ENCODE peak calls at places on chromosomes 6 and 20, in ten cellular contexts. U, E, T, K, R, F, L, Q, Y and P are unnamed samples.

GRCh38 chr6:146526192-146526591 is 17.4 kb upstream of the RAB32 start:
- DNase-seq in U (no peak), E (no peak), T (no peak), K (no peak), R (peak), F (no peak), L (peak), Q (peak), Y (peak), P (no peak)

GRCh38 chr6:14092861-14093789 is 24.4 kb upstream of the CD83 start:
- DNase-seq in U (no peak), E (peak), T (no peak), K (no peak), R (peak), F (peak), L (peak), Q (no peak), Y (peak), P (no peak)

GRCh38 chr20:45484676-45485075 is 15.1 kb downstream of the WFDC2 start:
- DNase-seq in U (no peak), E (no peak), T (no peak), K (no peak), R (no peak), F (no peak), L (no peak), Q (no peak), Y (no peak), P (no peak)

GRCh38 chr6:31967926-31968320 is 4.0 kb downstream of the DXO start:
- DNase-seq in U (no peak), E (no peak), T (no peak), K (no peak), R (no peak), F (no peak), L (no peak), Q (no peak), Y (no peak), P (no peak)

GRCh38 chr20:3887870-3888614 is 1.1 kb upstream of the PANK2 start:
- DNase-seq in U (no peak), E (no peak), T (no peak), K (peak), R (no peak), F (peak), L (peak), Q (peak), Y (no peak), P (no peak)

GRCh38 chr20:20465259-20465658 is 97.4 kb downstream of the INSM1 start:
- DNase-seq in U (peak), E (no peak), T (no peak), K (no peak), R (peak), F (no peak), L (no peak), Q (no peak), Y (no peak), P (no peak)

GRCh38 chr6:113903666-113904330 is 46.7 kb downstream of the MARCKS start:
- DNase-seq in U (no peak), E (peak), T (peak), K (peak), R (peak), F (peak), L (peak), Q (no peak), Y (peak), P (no peak)

GRCh38 chr6:20400476-20401402 is 940 bp upstream of the E2F3 start:
- DNase-seq in U (peak), E (peak), T (no peak), K (peak), R (peak), F (peak), L (peak), Q (peak), Y (peak), P (no peak)

GRCh38 chr6:54011277-54011648 is 100.0 kb upstream of the MLIP start:
- DNase-seq in U (no peak), E (no peak), T (no peak), K (no peak), R (no peak), F (no peak), L (no peak), Q (no peak), Y (no peak), P (no peak)

GRCh38 chr20:63736893-63737689 is 627 bp downstream of the LIME1 start:
- DNase-seq in U (peak), E (no peak), T (no peak), K (no peak), R (no peak), F (peak), L (no peak), Q (no peak), Y (no peak), P (no peak)

GRCh38 chr6:113381957-113382356 is 475.2 kb upstream of the MARCKS start:
- DNase-seq in U (peak), E (peak), T (peak), K (peak), R (peak), F (no peak), L (peak), Q (no peak), Y (peak), P (peak)

GRCh38 chr6:11202513-11203305 is 29.8 kb downstream of the NEDD9 start:
- DNase-seq in U (no peak), E (no peak), T (peak), K (no peak), R (peak), F (no peak), L (no peak), Q (no peak), Y (peak), P (no peak)

GRCh38 chr6:140174509-140174908 is 800.1 kb upstream of the CITED2 start:
- DNase-seq in U (no peak), E (peak), T (peak), K (no peak), R (peak), F (no peak), L (peak), Q (peak), Y (peak), P (peak)

GRCh38 chr6:108168980-108169800 is 3.4 kb downstream of the NR2E1 start:
- DNase-seq in U (no peak), E (no peak), T (no peak), K (no peak), R (no peak), F (no peak), L (no peak), Q (no peak), Y (no peak), P (no peak)

GRCh38 chr6:26335631-26336323 is 29.2 kb upstream of the BTN3A2 start:
- DNase-seq in U (no peak), E (no peak), T (no peak), K (no peak), R (no peak), F (no peak), L (no peak), Q (no peak), Y (no peak), P (no peak)

GRCh38 chr6:121522265-121522664 is 86.8 kb downstream of the GJA1 start:
- DNase-seq in U (no peak), E (peak), T (peak), K (no peak), R (peak), F (peak), L (peak), Q (peak), Y (peak), P (peak)

GRCh38 chr6:116409756-116410155 is 39.0 kb downstream of the DSE start:
- DNase-seq in U (peak), E (no peak), T (no peak), K (no peak), R (no peak), F (no peak), L (no peak), Q (no peak), Y (no peak), P (no peak)

GRCh38 chr6:15183979-15184378 is 61.9 kb upstream of the JARID2 start:
- DNase-seq in U (no peak), E (no peak), T (no peak), K (no peak), R (no peak), F (no peak), L (no peak), Q (no peak), Y (no peak), P (no peak)

GRCh38 chr6:13454286-13455221 is 32.8 kb downstream of the GFOD1 start:
- DNase-seq in U (peak), E (peak), T (peak), K (peak), R (peak), F (peak), L (peak), Q (no peak), Y (peak), P (no peak)

GRCh38 chr6:25601797-25602679 is 50.0 kb upstream of the SCGN start:
- DNase-seq in U (peak), E (peak), T (peak), K (no peak), R (peak), F (no peak), L (peak), Q (peak), Y (peak), P (peak)

GRCh38 chr6:14452567-14453527 is 335.3 kb downstream of the CD83 start:
- DNase-seq in U (no peak), E (no peak), T (no peak), K (no peak), R (no peak), F (no peak), L (peak), Q (no peak), Y (no peak), P (no peak)

GRCh38 chr6:43396408-43397149 is 27.1 kb upstream of the ZNF318 start:
- DNase-seq in U (no peak), E (no peak), T (no peak), K (no peak), R (no peak), F (no peak), L (no peak), Q (no peak), Y (no peak), P (no peak)

GRCh38 chr20:45867811-45868176 is 10.4 kb downstream of the ZSWIM3 start:
- DNase-seq in U (no peak), E (peak), T (peak), K (no peak), R (peak), F (no peak), L (peak), Q (no peak), Y (peak), P (no peak)

GRCh38 chr6:41574002-41574401 is 27.8 kb downstream of the FOXP4 start:
- DNase-seq in U (no peak), E (no peak), T (no peak), K (no peak), R (no peak), F (no peak), L (no peak), Q (no peak), Y (no peak), P (no peak)

GRCh38 chr20:8568068-8568467 is 436.0 kb downstream of the PLCB1 start:
- DNase-seq in U (no peak), E (no peak), T (peak), K (no peak), R (peak), F (no peak), L (peak), Q (no peak), Y (no peak), P (no peak)

GRCh38 chr20:20603339-20603990 is 109.0 kb downstream of the RALGAPA2 start:
- DNase-seq in U (peak), E (no peak), T (no peak), K (no peak), R (no peak), F (no peak), L (no peak), Q (no peak), Y (no peak), P (peak)

GRCh38 chr6:154686162-154686561 is 47.1 kb upstream of the SCAF8 start:
- DNase-seq in U (no peak), E (no peak), T (no peak), K (no peak), R (no peak), F (no peak), L (no peak), Q (no peak), Y (no peak), P (no peak)

GRCh38 chr20:53751394-53752368 is 158.0 kb upstream of the ZNF217 start:
- DNase-seq in U (peak), E (no peak), T (no peak), K (no peak), R (no peak), F (no peak), L (peak), Q (peak), Y (no peak), P (no peak)

GRCh38 chr6:149890629-149891045 is 7.3 kb downstream of the RAET1E start:
- DNase-seq in U (no peak), E (no peak), T (no peak), K (no peak), R (no peak), F (no peak), L (no peak), Q (peak), Y (no peak), P (no peak)

GRCh38 chr6:153328194-153328593 is 197.1 kb upstream of the RGS17 start:
- DNase-seq in U (no peak), E (no peak), T (no peak), K (no peak), R (no peak), F (no peak), L (no peak), Q (no peak), Y (peak), P (no peak)

GRCh38 chr20:63574829-63575720 is 1.0 kb upstream of the HELZ2 start:
- DNase-seq in U (no peak), E (peak), T (peak), K (peak), R (no peak), F (no peak), L (no peak), Q (no peak), Y (no peak), P (no peak)

GRCh38 chr6:107740496-107741190 is 83.5 kb downstream of the SCML4 start:
- DNase-seq in U (peak), E (peak), T (no peak), K (no peak), R (no peak), F (no peak), L (no peak), Q (no peak), Y (no peak), P (no peak)

GRCh38 chr6:32940656-32941411 is at the start of gene HLA-DMB:
- DNase-seq in U (peak), E (peak), T (peak), K (no peak), R (peak), F (peak), L (peak), Q (peak), Y (peak), P (no peak)

GRCh38 chr6:107813555-107814194 is 10.4 kb downstream of the SCML4 start:
- DNase-seq in U (no peak), E (no peak), T (no peak), K (no peak), R (no peak), F (no peak), L (no peak), Q (no peak), Y (no peak), P (no peak)

GRCh38 chr20:8829232-8829631 is 239.7 kb upstream of the PLCB4 start:
- DNase-seq in U (no peak), E (no peak), T (no peak), K (no peak), R (no peak), F (no peak), L (no peak), Q (peak), Y (no peak), P (no peak)

GRCh38 chr20:63017076-63017825 is 10.5 kb upstream of the BHLHE23 start:
- DNase-seq in U (no peak), E (no peak), T (no peak), K (peak), R (no peak), F (no peak), L (no peak), Q (no peak), Y (no peak), P (no peak)

GRCh38 chr6:32886674-32887383 is 32.8 kb downstream of the PSMB9 start:
- DNase-seq in U (no peak), E (peak), T (peak), K (no peak), R (peak), F (peak), L (peak), Q (peak), Y (peak), P (peak)

GRCh38 chr6:28351087-28351486 is 1.3 kb downstream of the ZKSCAN3 start:
- DNase-seq in U (no peak), E (no peak), T (no peak), K (no peak), R (no peak), F (no peak), L (no peak), Q (no peak), Y (no peak), P (no peak)
- H3K4me3 ChIP-seq in U (peak), E (peak), T (no peak), K (peak), R (no peak), F (peak), L (peak), Q (no peak), Y (no peak), P (peak)

GRCh38 chr20:50295345-50295744 is 104.7 kb downstream of the CEBPB start:
- DNase-seq in U (no peak), E (no peak), T (no peak), K (no peak), R (no peak), F (no peak), L (no peak), Q (no peak), Y (no peak), P (no peak)

GRCh38 chr20:50293244-50294139 is 102.9 kb downstream of the CEBPB start:
- DNase-seq in U (no peak), E (no peak), T (no peak), K (peak), R (no peak), F (no peak), L (no peak), Q (no peak), Y (no peak), P (no peak)

GRCh38 chr20:50295762-50296449 is 105.3 kb downstream of the CEBPB start:
- DNase-seq in U (no peak), E (no peak), T (no peak), K (peak), R (no peak), F (peak), L (no peak), Q (no peak), Y (no peak), P (no peak)

GRCh38 chr20:50292324-50293243 is 102.0 kb downstream of the CEBPB start:
- DNase-seq in U (no peak), E (peak), T (peak), K (peak), R (peak), F (peak), L (peak), Q (peak), Y (peak), P (peak)

GRCh38 chr20:50294164-50295088 is 103.8 kb downstream of the CEBPB start:
- DNase-seq in U (no peak), E (no peak), T (no peak), K (no peak), R (no peak), F (no peak), L (no peak), Q (peak), Y (no peak), P (no peak)
- TF ChIP-seq CTCF in U (no peak), E (no peak), T (no peak), K (no peak), R (no peak), F (no peak), L (no peak), Q (no peak), Y (no peak), P (no peak)

DNA sequence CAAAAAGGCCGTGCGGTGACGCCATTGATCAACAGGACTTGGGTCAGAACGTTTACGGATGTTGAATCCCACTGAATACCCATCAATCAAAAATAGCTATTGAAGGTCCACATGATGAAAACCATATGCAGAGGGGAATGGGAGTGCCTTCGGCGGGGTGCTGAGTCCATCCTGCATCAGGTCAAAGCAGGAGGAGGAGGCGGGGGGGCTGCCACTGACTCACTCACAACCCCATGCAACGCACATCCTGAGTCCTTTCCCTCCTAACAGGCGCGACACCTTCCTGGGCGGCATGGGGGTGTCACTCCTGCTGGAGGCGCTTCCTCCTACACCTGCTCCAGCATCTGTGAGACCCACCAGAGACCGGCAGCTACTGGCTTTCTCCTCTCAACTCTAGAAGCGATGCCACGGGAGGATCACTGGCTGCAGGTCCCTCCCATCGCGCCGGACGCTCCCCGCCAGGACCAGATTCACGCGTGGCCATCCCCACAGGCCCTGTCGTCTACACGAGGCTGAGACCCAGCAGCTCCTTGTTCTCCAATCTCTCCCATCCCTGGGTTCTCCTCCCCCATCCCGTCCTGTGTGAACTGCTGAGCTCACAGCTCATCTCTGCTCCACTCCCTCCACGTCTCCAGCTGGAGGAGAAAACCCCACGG is 170.6 kb upstream of the THBS2 start:
- DNase-seq in U (no peak), E (no peak), T (no peak), K (no peak), R (no peak), F (no peak), L (no peak), Q (no peak), Y (no peak), P (no peak)
- H3K4me3 ChIP-seq in U (no peak), E (peak), T (no peak), K (no peak), R (no peak), F (no peak), L (no peak), Q (no peak), Y (no peak), P (peak)

GRCh38 chr20:38805958-38806854 is 709 bp downstream of the PPP1R16B start:
- DNase-seq in U (peak), E (no peak), T (no peak), K (peak), R (no peak), F (no peak), L (no peak), Q (no peak), Y (no peak), P (no peak)
- TF ChIP-seq CTCF in U (peak), E (no peak), T (no peak), K (no peak), R (no peak), F (no peak), L (no peak), Q (peak), Y (no peak), P (no peak)

GRCh38 chr6:37821449-37821848 is 1.9 kb downstream of the ZFAND3 start:
- DNase-seq in U (no peak), E (no peak), T (no peak), K (no peak), R (no peak), F (no peak), L (no peak), Q (no peak), Y (no peak), P (no peak)
- H3K4me3 ChIP-seq in U (peak), E (peak), T (no peak), K (peak), R (no peak), F (no peak), L (peak), Q (peak), Y (peak), P (peak)

GRCh38 chr6:88596801-88597200 is 366.6 kb downstream of the RNGTT start:
- DNase-seq in U (no peak), E (no peak), T (no peak), K (no peak), R (no peak), F (no peak), L (no peak), Q (no peak), Y (no peak), P (no peak)

GRCh38 chr6:88605271-88605670 is 358.1 kb downstream of the RNGTT start:
- DNase-seq in U (no peak), E (no peak), T (no peak), K (no peak), R (no peak), F (no peak), L (no peak), Q (no peak), Y (no peak), P (no peak)

GRCh38 chr6:88599561-88599960 is 363.9 kb downstream of the RNGTT start:
- DNase-seq in U (peak), E (no peak), T (no peak), K (no peak), R (no peak), F (no peak), L (no peak), Q (no peak), Y (no peak), P (no peak)
- TF ChIP-seq CTCF in U (peak), E (no peak), T (no peak), K (no peak), R (no peak), F (no peak), L (no peak), Q (no peak), Y (no peak), P (no peak)

DNA sequence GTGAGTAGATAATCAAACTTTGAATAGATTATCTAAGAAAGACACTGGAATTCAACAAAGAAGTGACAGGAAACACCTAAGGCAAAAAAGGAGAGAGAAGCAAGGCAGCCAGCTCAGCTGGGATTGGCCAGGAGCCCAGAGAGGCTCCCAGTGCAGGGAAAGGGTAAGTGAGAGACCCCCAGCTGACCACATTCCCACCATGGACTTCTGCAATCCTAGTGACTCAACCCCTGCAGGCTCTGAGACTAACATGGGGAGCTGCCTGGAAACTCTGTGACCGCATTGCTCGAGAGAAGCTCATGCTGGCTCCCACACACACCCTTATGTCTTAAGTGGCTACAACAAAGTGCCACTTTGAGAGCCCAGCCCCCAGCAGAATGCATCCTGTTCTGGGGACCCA is 215.1 kb downstream of the PACRG start:
- DNase-seq in U (no peak), E (peak), T (peak), K (no peak), R (peak), F (no peak), L (peak), Q (no peak), Y (peak), P (peak)
- H3K4me3 ChIP-seq in U (no peak), E (no peak), T (no peak), K (no peak), R (no peak), F (no peak), L (no peak), Q (no peak), Y (no peak), P (no peak)